ENCODE peak calls at places on chromosomes 12 and 14, in six cellular contexts. M is IMR-90, S is Calu3, H is tibial artery, F is astrocyte of the cerebellum, I is progenitor cell of endocrine pancreas. R is an unnamed sample.

GRCh38 chr14:22400590-22401259 is 188.3 kb downstream of the DAD1 start:
- DNase-seq in M (no peak), S (no peak), H (no peak), F (no peak), I (no peak), R (no peak)

GRCh38 chr12:60180298-60180697 is 584.5 kb downstream of the SLC16A7 start:
- DNase-seq in M (no peak), S (no peak), H (no peak), F (no peak), I (no peak), R (peak)

GRCh38 chr12:87667378-87667777 is 361.8 kb downstream of the C12orf50 start:
- DNase-seq in M (peak), S (peak), H (no peak), F (peak), I (no peak), R (peak)

GRCh38 chr14:91398707-91399106 is 18.9 kb downstream of the CCDC88C start:
- DNase-seq in M (no peak), S (no peak), H (no peak), F (no peak), I (no peak), R (no peak)

GRCh38 chr12:67826946-67827719 is 162.1 kb upstream of the IFNG-AS1 start:
- DNase-seq in M (peak), S (no peak), H (no peak), F (no peak), I (no peak), R (peak)

GRCh38 chr14:103107941-103108748 is 13.6 kb downstream of the EXOC3L4 start:
- DNase-seq in M (no peak), S (no peak), H (no peak), F (no peak), I (no peak), R (no peak)

GRCh38 chr12:116637589-116638165 is 78.5 kb downstream of the MAP1LC3B2 start:
- DNase-seq in M (no peak), S (no peak), H (no peak), F (no peak), I (no peak), R (no peak)

GRCh38 chr14:100490252-100490651 is 97.0 kb downstream of the BEGAIN start:
- DNase-seq in M (no peak), S (no peak), H (no peak), F (no peak), I (no peak), R (no peak)

GRCh38 chr12:51390457-51391046 is 654 bp downstream of the GALNT6 start:
- DNase-seq in M (no peak), S (no peak), H (no peak), F (no peak), I (no peak), R (no peak)

GRCh38 chr14:20679907-20680306 is 4.5 kb upstream of the RNASE4 start:
- DNase-seq in M (peak), S (peak), H (no peak), F (no peak), I (no peak), R (peak)

GRCh38 chr12:76790564-76791552 is 26.9 kb downstream of the ZDHHC17 start:
- DNase-seq in M (peak), S (no peak), H (no peak), F (peak), I (no peak), R (peak)

GRCh38 chr14:79708991-79709390 is 502.3 kb downstream of the DIO2 start:
- DNase-seq in M (peak), S (no peak), H (no peak), F (no peak), I (no peak), R (no peak)

GRCh38 chr12:131736807-131737484 is 26.1 kb downstream of the SFSWAP start:
- DNase-seq in M (peak), S (peak), H (no peak), F (peak), I (no peak), R (peak)

GRCh38 chr12:45017916-45018315 is 33.0 kb downstream of the DBX2 start:
- DNase-seq in M (no peak), S (no peak), H (no peak), F (no peak), I (no peak), R (no peak)

GRCh38 chr14:64992328-64992885 is 5.7 kb downstream of the FNTB start:
- DNase-seq in M (no peak), S (no peak), H (no peak), F (no peak), I (no peak), R (no peak)

GRCh38 chr12:91854725-91855124 is 290.9 kb downstream of the BTG1 start:
- DNase-seq in M (peak), S (no peak), H (peak), F (no peak), I (no peak), R (peak)

GRCh38 chr12:91113621-91114020 is 2.3 kb upstream of the LUM start:
- DNase-seq in M (no peak), S (no peak), H (no peak), F (no peak), I (no peak), R (no peak)

GRCh38 chr14:101236496-101237240 is 324.6 kb upstream of the DIO3 start:
- DNase-seq in M (no peak), S (no peak), H (no peak), F (no peak), I (no peak), R (no peak)

GRCh38 chr14:63435838-63436237 is 107.3 kb downstream of the PPP2R5E start:
- DNase-seq in M (peak), S (no peak), H (peak), F (peak), I (no peak), R (peak)

GRCh38 chr12:112714166-112714565 is 77.4 kb upstream of the RPH3A start:
- DNase-seq in M (no peak), S (no peak), H (no peak), F (no peak), I (no peak), R (no peak)

GRCh38 chr12:68510394-68510793 is 100.3 kb upstream of the RAP1B start:
- DNase-seq in M (no peak), S (no peak), H (no peak), F (no peak), I (no peak), R (no peak)

GRCh38 chr12:7751394-7751793 is 4.2 kb upstream of the CLEC4C start:
- DNase-seq in M (no peak), S (no peak), H (no peak), F (no peak), I (no peak), R (no peak)

GRCh38 chr14:38129705-38130104 is 78.0 kb upstream of the SSTR1 start:
- DNase-seq in M (no peak), S (no peak), H (no peak), F (no peak), I (no peak), R (no peak)

GRCh38 chr12:43973993-43974392 is 138.1 kb downstream of the TMEM117 start:
- DNase-seq in M (no peak), S (no peak), H (no peak), F (no peak), I (no peak), R (no peak)

GRCh38 chr14:101961746-101962502 is 2.4 kb upstream of the DYNC1H1 start:
- DNase-seq in M (no peak), S (no peak), H (no peak), F (no peak), I (no peak), R (no peak)

GRCh38 chr14:73591690-73592448 is at the start of gene ACOT4:
- DNase-seq in M (peak), S (peak), H (no peak), F (no peak), I (peak), R (no peak)

GRCh38 chr14:100376751-100377171 is 53.6 kb downstream of the SLC25A47 start:
- DNase-seq in M (peak), S (peak), H (no peak), F (no peak), I (no peak), R (peak)

GRCh38 chr12:53984901-53985357 is at the start of gene HOXC10:
- DNase-seq in M (peak), S (peak), H (peak), F (peak), I (peak), R (peak)

GRCh38 chr12:95848575-95849388 is 10.0 kb upstream of the SNRPF start:
- DNase-seq in M (peak), S (peak), H (no peak), F (no peak), I (no peak), R (peak)

GRCh38 chr12:2960432-2960956 is 1.3 kb downstream of the TEAD4 start:
- DNase-seq in M (peak), S (peak), H (no peak), F (no peak), I (no peak), R (peak)

GRCh38 chr12:77584860-77585259 is 245.8 kb upstream of the NAV3 start:
- DNase-seq in M (no peak), S (no peak), H (no peak), F (no peak), I (no peak), R (no peak)

GRCh38 chr12:96219700-96220206 is 25.6 kb downstream of the ELK3 start:
- DNase-seq in M (peak), S (peak), H (no peak), F (peak), I (no peak), R (peak)

GRCh38 chr14:49303952-49304516 is 282.1 kb downstream of the RPS29 start:
- DNase-seq in M (peak), S (peak), H (no peak), F (peak), I (peak), R (peak)

GRCh38 chr14:70789961-70790360 is 19.4 kb downstream of the MAP3K9 start:
- DNase-seq in M (no peak), S (no peak), H (no peak), F (no peak), I (no peak), R (no peak)

GRCh38 chr12:56220611-56221232 is 1.0 kb downstream of the RNF41 start:
- DNase-seq in M (peak), S (no peak), H (no peak), F (no peak), I (no peak), R (peak)

GRCh38 chr12:26803552-26803951 is 29.4 kb downstream of the ITPR2 start:
- DNase-seq in M (peak), S (no peak), H (no peak), F (peak), I (no peak), R (peak)

GRCh38 chr14:30820674-30821073 is 53.7 kb upstream of the COCH start:
- DNase-seq in M (no peak), S (no peak), H (no peak), F (no peak), I (no peak), R (no peak)

GRCh38 chr12:123530683-123531082 is 2.8 kb downstream of the RILPL1 start:
- DNase-seq in M (no peak), S (no peak), H (no peak), F (no peak), I (no peak), R (no peak)

GRCh38 chr12:123532808-123533649 is 490 bp downstream of the RILPL1 start:
- DNase-seq in M (peak), S (peak), H (peak), F (no peak), I (peak), R (peak)

GRCh38 chr12:123531091-123531490 is 2.4 kb downstream of the RILPL1 start:
- DNase-seq in M (no peak), S (no peak), H (peak), F (no peak), I (no peak), R (no peak)

GRCh38 chr12:123532021-123532420 is 1.5 kb downstream of the RILPL1 start:
- DNase-seq in M (peak), S (no peak), H (peak), F (peak), I (no peak), R (peak)

GRCh38 chr12:123533672-123534643 is at the start of gene RILPL1:
- DNase-seq in M (peak), S (peak), H (peak), F (no peak), I (peak), R (peak)
- TF ChIP-seq CTCF in M (peak), S (peak), H (peak), F (peak), I (peak), R (no peak)

GRCh38 chr12:4579305-4580097 is 17.5 kb downstream of the DYRK4 start:
- DNase-seq in M (peak), S (peak), H (no peak), F (no peak), I (no peak), R (peak)
- TF ChIP-seq CTCF in M (peak), S (no peak), H (no peak), F (peak), I (no peak), R (peak)

DNA sequence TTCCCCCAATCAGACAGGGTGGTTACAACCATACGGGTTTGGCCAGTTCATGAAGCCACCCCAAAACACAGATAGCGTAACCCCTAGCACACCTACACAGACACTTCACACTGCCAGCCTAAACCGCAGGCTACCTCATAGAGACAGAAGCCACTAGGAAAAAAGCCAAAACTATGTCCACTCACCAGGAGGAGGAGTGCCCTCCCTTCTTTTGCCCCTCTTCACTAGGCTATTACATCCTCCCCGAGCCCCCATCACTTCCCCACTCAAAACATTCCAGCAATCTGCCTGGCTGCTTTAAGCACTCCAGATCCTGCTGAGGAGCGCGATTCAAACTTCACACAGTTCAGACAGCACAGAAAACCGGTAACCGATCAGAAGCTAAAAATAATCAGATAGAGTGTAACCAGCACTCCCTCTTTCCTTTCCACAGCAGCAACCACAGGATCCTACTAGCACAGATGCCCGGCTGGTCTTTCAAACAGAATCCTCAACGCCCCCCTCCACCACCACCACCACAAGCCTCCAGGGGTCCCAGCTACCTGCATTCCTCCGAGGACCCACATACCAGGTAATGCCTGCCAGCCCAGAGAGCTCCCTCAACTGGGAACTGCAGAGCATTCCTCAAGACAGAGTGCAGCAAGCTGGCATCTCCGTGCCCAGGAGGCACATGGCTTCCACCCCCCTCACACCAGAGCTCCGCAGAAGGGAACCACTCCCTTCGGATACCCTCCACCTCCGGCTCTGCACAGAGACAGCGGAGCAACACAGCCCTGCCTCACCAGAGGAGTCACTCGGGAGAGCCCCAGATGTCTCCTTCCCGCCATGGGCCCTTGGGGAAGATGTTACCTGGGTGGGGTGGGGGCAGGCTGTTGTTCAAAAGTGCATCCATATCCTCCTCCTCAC is 1.5 kb downstream of the CHD4 start:
- DNase-seq in M (peak), S (peak), H (no peak), F (no peak), I (no peak), R (peak)
- TF ChIP-seq CTCF in M (peak), S (no peak), H (no peak), F (no peak), I (no peak), R (no peak)

DNA sequence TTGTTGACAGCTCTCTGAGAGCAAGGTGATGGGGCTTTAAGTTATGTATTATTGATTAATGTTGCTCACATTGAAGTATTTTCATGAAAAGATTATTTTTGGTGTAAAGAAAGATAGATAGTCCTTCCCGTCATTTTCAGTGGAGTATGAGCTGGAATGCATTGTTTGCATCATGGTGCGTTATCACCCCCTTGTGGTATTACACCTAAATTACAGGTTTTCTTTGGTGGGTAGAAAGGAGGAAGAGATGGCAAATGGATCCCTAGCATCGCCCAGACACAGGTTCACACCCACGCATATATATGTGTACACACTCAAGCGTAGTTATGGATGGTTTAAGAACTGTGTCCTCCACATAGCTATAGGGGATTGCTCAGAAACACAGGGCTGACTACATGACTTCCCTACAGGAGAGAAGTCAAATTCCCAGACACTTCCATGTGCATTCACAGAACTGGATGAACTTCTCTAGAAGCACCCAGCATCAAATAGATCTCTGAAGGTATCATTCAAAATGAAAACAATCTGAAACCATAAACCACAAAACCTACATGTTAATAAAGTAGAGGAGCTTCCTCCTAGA is 14.4 kb upstream of the SERPINA10 start:
- DNase-seq in M (no peak), S (no peak), H (no peak), F (no peak), I (no peak), R (peak)
- TF ChIP-seq CTCF in M (peak), S (no peak), H (no peak), F (peak), I (peak), R (peak)

DNA sequence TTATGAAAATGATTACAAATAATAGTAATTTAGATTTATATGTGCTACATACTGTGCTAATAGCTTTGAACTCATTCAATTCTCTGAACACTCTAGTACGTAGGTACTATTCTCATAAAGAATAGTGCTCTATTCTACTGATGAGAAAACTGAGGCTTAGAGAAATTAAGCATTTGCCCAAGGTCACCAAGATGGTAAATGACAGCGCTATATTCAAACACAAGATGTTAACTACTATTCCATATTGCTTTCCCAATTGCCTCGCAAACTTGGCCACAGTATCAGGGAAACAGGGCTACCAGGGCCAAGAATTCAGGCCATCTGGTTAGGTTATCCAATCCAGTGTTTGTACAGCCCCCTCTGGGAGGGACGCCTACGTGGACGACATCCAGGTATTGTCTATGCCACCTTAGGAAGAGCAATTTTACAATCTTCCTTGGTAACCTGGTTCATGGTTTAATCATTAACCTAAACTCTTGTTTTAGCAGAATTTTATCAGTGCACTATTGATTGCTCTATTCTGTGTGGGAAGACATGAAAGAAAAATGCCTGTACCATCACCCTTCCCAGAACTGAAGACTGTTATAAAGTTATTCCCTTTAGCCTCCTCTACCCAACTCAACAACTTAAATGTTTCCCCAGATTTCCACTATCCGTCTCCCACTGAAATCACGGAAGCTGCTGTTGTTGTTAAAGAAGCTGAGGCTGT is 183.1 kb upstream of the GZMB start:
- DNase-seq in M (no peak), S (peak), H (no peak), F (no peak), I (no peak), R (no peak)
- TF ChIP-seq CTCF in M (no peak), S (no peak), H (no peak), F (no peak), I (no peak), R (no peak)

GRCh38 chr12:70577283-70577634 is 60.0 kb downstream of the PTPRB start:
- DNase-seq in M (no peak), S (no peak), H (no peak), F (no peak), I (no peak), R (no peak)
- TF ChIP-seq CTCF in M (no peak), S (no peak), H (no peak), F (no peak), I (no peak), R (no peak)